ENCODE peak calls at places on chromosomes 4 and X, in eight cellular contexts. O is HEK293T; Y is activated naive CD4-positive, alpha-beta T cell treated with anti-CD3 and anti-CD28 coated beads for 36 hours; H is choroid plexus epithelial cell; D is left cardiac atrium; E is T47D; V is fibroblast of the conjunctiva; L is GM20000. W is an unnamed sample.

GRCh38 chrX:19863237-19864223 is 23.9 kb downstream of the SH3KBP1 start:
- DNase-seq in O (no peak), Y (peak), H (peak), D (no peak), E (no peak), V (no peak), L (no peak), W (no peak)

GRCh38 chr4:32519060-32519459 is 1798.9 kb downstream of the PCDH7 start:
- DNase-seq in O (no peak), Y (no peak), H (peak), D (no peak), E (peak), V (peak), L (no peak), W (peak)

GRCh38 chrX:12949927-12950656 is 24.8 kb upstream of the TMSB4X start:
- DNase-seq in O (no peak), Y (peak), H (peak), D (peak), E (peak), V (peak), L (peak), W (peak)

GRCh38 chr4:145735330-145735638 is 55.3 kb downstream of the C4orf51 start:
- DNase-seq in O (no peak), Y (no peak), H (peak), D (no peak), E (peak), V (peak), L (no peak), W (peak)

GRCh38 chr4:183919173-183919572 is 14.1 kb downstream of the STOX2 start:
- DNase-seq in O (no peak), Y (no peak), H (no peak), D (peak), E (no peak), V (no peak), L (no peak), W (no peak)

GRCh38 chr4:108433832-108434231 is 186.5 kb upstream of the RPL34 start:
- DNase-seq in O (no peak), Y (peak), H (peak), D (no peak), E (no peak), V (peak), L (no peak), W (no peak)

GRCh38 chr4:166165829-166166420 is 292.9 kb downstream of the TLL1 start:
- DNase-seq in O (peak), Y (peak), H (peak), D (no peak), E (peak), V (peak), L (peak), W (peak)

GRCh38 chr4:115159141-115159540 is 45.7 kb upstream of the NDST4 start:
- DNase-seq in O (no peak), Y (no peak), H (no peak), D (no peak), E (no peak), V (peak), L (no peak), W (no peak)

GRCh38 chrX:104668550-104668949 is 102.6 kb downstream of the IL1RAPL2 start:
- DNase-seq in O (peak), Y (no peak), H (peak), D (no peak), E (peak), V (no peak), L (no peak), W (peak)

GRCh38 chr4:183163135-183163534 is 64.1 kb downstream of the WWC2 start:
- DNase-seq in O (no peak), Y (no peak), H (peak), D (no peak), E (no peak), V (no peak), L (no peak), W (no peak)

GRCh38 chrX:70244881-70245280 is 10.4 kb downstream of the AWAT1 start:
- DNase-seq in O (no peak), Y (no peak), H (no peak), D (no peak), E (no peak), V (no peak), L (no peak), W (no peak)

GRCh38 chr4:154622598-154622997 is 10.1 kb upstream of the FGG start:
- DNase-seq in O (peak), Y (peak), H (peak), D (no peak), E (peak), V (peak), L (peak), W (peak)

GRCh38 chr4:115834441-115834840 is 721.0 kb upstream of the NDST4 start:
- DNase-seq in O (no peak), Y (no peak), H (no peak), D (no peak), E (no peak), V (no peak), L (no peak), W (no peak)